ENCODE peak calls at places on chromosomes 12 and 14, in five cellular contexts. X, J, G, K and L are unnamed samples.

GRCh38 chr12:50581226-50582184 is 76.7 kb downstream of the DIP2B start:
- DNase-seq in J (no peak), G (no peak), K (no peak), X (no peak), L (no peak)

GRCh38 chr14:23566782-23567185 is 807 bp downstream of the AP1G2 start:
- DNase-seq in K (no peak), X (no peak), G (no peak), J (no peak), L (no peak)

GRCh38 chr12:69569236-69569635 is 16.0 kb upstream of the CCT2 start:
- DNase-seq in G (no peak), J (no peak), K (no peak), X (no peak), L (no peak)

GRCh38 chr14:54046250-54046649 is 89.6 kb upstream of the BMP4 start:
- DNase-seq in K (no peak), X (no peak), G (no peak), J (no peak), L (no peak)

GRCh38 chr12:7107181-7108041 is 1.6 kb downstream of the C1RL start:
- DNase-seq in K (no peak), X (no peak), J (no peak), G (no peak), L (no peak)

GRCh38 chr12:2649201-2650030 is 145.4 kb upstream of the FKBP4 start:
- DNase-seq in G (no peak), J (no peak), K (no peak), X (no peak), L (no peak)

GRCh38 chr14:50813544-50813863 is 17.5 kb downstream of the NIN start:
- DNase-seq in X (no peak), K (no peak), G (no peak), J (no peak), L (no peak)

GRCh38 chr14:95536036-95536577 is 1.3 kb downstream of the GLRX5 start:
- DNase-seq in K (no peak), J (no peak), X (no peak), G (no peak), L (no peak)

GRCh38 chr12:57008113-57008687 is 1.9 kb upstream of the ZBTB39 start:
- DNase-seq in K (no peak), J (no peak), X (no peak), G (no peak), L (no peak)

GRCh38 chr14:66281036-66281776 is 205.0 kb upstream of the CCDC196 start:
- DNase-seq in J (no peak), G (no peak), X (no peak), K (no peak), L (no peak)

GRCh38 chr14:71529855-71530254 is 402.4 kb upstream of the RGS6 start:
- DNase-seq in G (no peak), X (peak; percentile 19), J (no peak), K (no peak), L (no peak)

GRCh38 chr12:19757317-19757877 is 318.1 kb downstream of the AEBP2 start:
- DNase-seq in G (no peak), K (no peak), J (no peak), X (no peak), L (no peak)

GRCh38 chr12:55937956-55938355 is 7.0 kb downstream of the DGKA start:
- DNase-seq in J (no peak), K (no peak), G (no peak), X (no peak), L (no peak)

GRCh38 chr12:47965581-47965980 is 2.2 kb downstream of the TMEM106C start:
- DNase-seq in K (no peak), J (no peak), X (no peak), G (no peak), L (no peak)

GRCh38 chr12:6333566-6333965 is 8.3 kb downstream of the TNFRSF1A start:
- DNase-seq in X (no peak), G (no peak), J (no peak), K (no peak), L (no peak)

GRCh38 chr12:42135264-42135814 is 9.3 kb downstream of the GXYLT1 start:
- DNase-seq in G (no peak), K (no peak), J (no peak), X (no peak), L (no peak)

GRCh38 chr14:92783813-92784431 is 10.2 kb upstream of the GOLGA5 start:
- DNase-seq in J (no peak), X (no peak), G (no peak), K (no peak), L (no peak)

GRCh38 chr12:111975161-111975931 is 37.6 kb downstream of the TMEM116 start:
- DNase-seq in K (no peak), X (no peak), G (no peak), J (no peak), L (no peak)

GRCh38 chr12:84701041-84701440 is 211.6 kb downstream of the SLC6A15 start:
- DNase-seq in G (no peak), K (no peak), J (no peak), X (no peak), L (no peak)

GRCh38 chr12:53575502-53576264 is 50.5 kb downstream of the ATF7 start:
- DNase-seq in X (no peak), G (no peak), K (no peak), J (no peak), L (no peak)

GRCh38 chr12:13205809-13206559 is 9.5 kb downstream of the EMP1 start:
- DNase-seq in X (no peak), J (no peak), K (peak; percentile 32), G (no peak), L (no peak)

GRCh38 chr14:106268013-106268727 is 741.8 kb downstream of the TMEM121 start:
- DNase-seq in G (no peak), K (no peak), X (no peak), J (peak; percentile 48), L (no peak)

GRCh38 chr12:78929075-78929418 is 64.5 kb downstream of the SYT1 start:
- DNase-seq in G (no peak), X (no peak), K (no peak), J (no peak), L (no peak)
- H3K4me1 ChIP-seq in G (no peaks in the 10 kb centered on the region), X (no peaks in the 10 kb centered on the region), K (no peaks in the 10 kb centered on the region), J (no peaks in the 10 kb centered on the region), L (no peaks in the 10 kb centered on the region)

DNA sequence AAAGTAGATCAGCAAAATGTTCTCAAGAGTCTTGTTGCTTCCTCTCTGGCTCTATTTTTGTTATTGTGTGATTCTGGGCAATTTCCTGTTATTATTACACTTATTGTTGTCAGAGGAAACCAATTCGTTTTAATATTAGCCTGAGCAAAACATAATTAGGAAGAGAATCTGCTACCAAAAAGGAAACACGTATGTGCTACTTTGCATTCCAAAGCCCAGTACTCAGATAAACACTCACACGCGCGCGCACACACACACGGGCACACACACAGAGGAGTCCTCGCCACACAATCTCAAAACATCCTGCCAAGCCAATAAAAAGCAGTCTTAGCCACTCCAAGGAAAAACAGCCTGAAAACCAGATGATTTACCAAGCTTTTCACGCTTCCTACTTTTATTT is 400.7 kb downstream of the NUAK1 start:
- DNase-seq in G (no peak), X (peak; percentile 31), J (no peak), K (no peak), L (no peak)
- H3K27ac ChIP-seq in G (peak overlapping the region; percentile 45), X (no peak overlapping the region), J (no peak overlapping the region), K (no peak overlapping the region), L (no peak overlapping the region)

GRCh38 chr14:36515896-36516718 is 3.9 kb downstream of the NKX2-1 start:
- DNase-seq in J (no peak), X (no peak), G (no peak), K (no peak), L (no peak)
- H3K27me3 ChIP-seq in J (peaks cover 19% of the 10 kb centered on the region), X (peaks cover 3% of the 10 kb centered on the region), G (no peaks in the 10 kb centered on the region), K (no peaks in the 10 kb centered on the region), L (peaks cover 87% of the 10 kb centered on the region)

DNA sequence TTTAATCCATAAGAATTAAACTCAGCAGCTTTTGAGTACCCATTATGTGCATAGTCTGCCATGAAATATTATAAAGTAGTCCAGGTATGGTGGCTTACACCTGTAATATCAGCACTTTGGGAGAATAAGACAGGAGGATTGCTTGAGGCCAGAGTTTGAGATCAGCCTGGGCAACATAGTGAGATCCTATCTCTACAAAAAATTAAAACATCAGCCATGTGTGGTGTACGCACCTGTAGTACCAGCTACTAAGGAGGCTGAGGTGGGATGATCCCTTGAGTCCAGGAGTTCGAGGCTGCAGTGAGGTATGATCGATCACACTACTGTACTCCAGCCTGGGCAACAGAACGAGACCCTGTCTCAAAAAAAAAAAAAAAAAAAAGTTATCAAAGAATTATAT is 15.3 kb downstream of the MARK3 start:
- DNase-seq in J (no peak), G (no peak), K (no peak), X (no peak), L (no peak)
- H3K4me1 ChIP-seq in J (peaks cover 59% of the 10 kb centered on the region), G (peaks cover 5% of the 10 kb centered on the region), K (peaks cover 77% of the 10 kb centered on the region), X (peaks cover 25% of the 10 kb centered on the region), L (no peaks in the 10 kb centered on the region)

DNA sequence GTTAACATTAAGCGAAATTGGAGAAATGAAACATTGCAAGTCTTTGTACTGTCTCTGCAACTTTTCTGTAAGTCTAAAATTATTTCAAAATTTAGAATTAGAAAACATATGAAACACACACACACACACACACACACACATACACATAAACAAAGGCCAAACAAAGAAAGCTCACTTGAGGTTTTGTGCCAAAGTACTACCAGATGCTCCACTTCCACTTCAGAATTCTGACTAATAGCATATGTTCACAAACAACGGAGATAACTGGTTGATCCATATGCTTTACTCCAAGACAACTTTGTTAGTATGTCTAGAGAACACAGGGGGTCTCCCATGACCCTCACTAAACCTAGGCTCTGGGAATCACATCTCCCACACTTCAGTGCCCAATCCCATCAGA is 133.8 kb upstream of the CLEC14A start:
- DNase-seq in J (no peak), X (no peak), K (no peak), G (no peak), L (no peak)
- H3K27ac ChIP-seq in J (no peak overlapping the region), X (no peak overlapping the region), K (no peak overlapping the region), G (no peak overlapping the region), L (no peak overlapping the region)